ENCODE peak calls at places on chromosomes 13 and 19, in four cellular contexts. K is A549, Y is thyroid gland, J is tibial nerve. M is an unnamed sample.

GRCh38 chr19:37999309-38000213 is 92.6 kb downstream of the SIPA1L3 start:
- DNase-seq in K (peak), Y (peak), J (peak), M (no peak)

GRCh38 chr13:97234742-97235141 is 12.6 kb downstream of the MBNL2 start:
- DNase-seq in K (no peak), Y (no peak), J (no peak), M (no peak)

GRCh38 chr19:19362075-19362474 is 41.4 kb downstream of the MAU2 start:
- DNase-seq in K (no peak), Y (no peak), J (no peak), M (no peak)

GRCh38 chr13:48838193-48839000 is 137.3 kb upstream of the FNDC3A start:
- DNase-seq in K (no peak), Y (no peak), J (no peak), M (no peak)

GRCh38 chr19:2812414-2813234 is 7.0 kb upstream of the ZNF554 start:
- DNase-seq in K (no peak), Y (no peak), J (no peak), M (no peak)

GRCh38 chr13:34671136-34671535 is 270.9 kb upstream of the NBEA start:
- DNase-seq in K (no peak), Y (peak), J (peak), M (no peak)

GRCh38 chr19:2062770-2063169 is 11.7 kb upstream of the MKNK2 start:
- DNase-seq in K (no peak), Y (no peak), J (no peak), M (no peak)

GRCh38 chr13:24842533-24843278 is 78.7 kb downstream of the RNF17 start:
- DNase-seq in K (no peak), Y (no peak), J (no peak), M (no peak)

GRCh38 chr13:53201454-53202225 is 173.0 kb downstream of the OLFM4 start:
- DNase-seq in K (no peak), Y (peak), J (no peak), M (peak)

GRCh38 chr19:19386373-19386869 is 19.1 kb upstream of the GATAD2A start:
- DNase-seq in K (no peak), Y (no peak), J (no peak), M (no peak)

GRCh38 chr19:14470031-14470876 is 4.9 kb downstream of the PTGER1 start:
- DNase-seq in K (no peak), Y (no peak), J (no peak), M (no peak)

GRCh38 chr19:51158474-51159129 is 16.5 kb downstream of the SIGLEC7 start:
- DNase-seq in K (peak), Y (peak), J (peak), M (peak)

GRCh38 chr19:46371371-46371901 is 24.5 kb downstream of the PPP5C start:
- DNase-seq in K (no peak), Y (no peak), J (no peak), M (no peak)

GRCh38 chr13:72523049-72523448 is 204.4 kb downstream of the MZT1 start:
- DNase-seq in K (no peak), Y (no peak), J (no peak), M (no peak)

GRCh38 chr13:45207319-45207718 is 6.5 kb upstream of the KCTD4 start:
- DNase-seq in K (no peak), Y (no peak), J (no peak), M (no peak)

GRCh38 chr13:29483211-29483610 is 112.3 kb downstream of the SLC7A1 start:
- DNase-seq in K (no peak), Y (peak), J (no peak), M (no peak)

GRCh38 chr19:44925114-44925891 is 10.9 kb downstream of the APOC1 start:
- DNase-seq in K (no peak), Y (peak), J (peak), M (peak)

GRCh38 chr13:111406636-111407035 is 86.2 kb downstream of the TEX29 start:
- DNase-seq in K (no peak), Y (no peak), J (no peak), M (no peak)

GRCh38 chr19:13051581-13052165 is 51.0 kb downstream of the LYL1 start:
- DNase-seq in K (no peak), Y (peak), J (peak), M (peak)

GRCh38 chr19:44050740-44051653 is 839 bp upstream of the ZNF223 start:
- DNase-seq in K (no peak), Y (peak), J (no peak), M (peak)

GRCh38 chr13:31982540-31982939 is 49.0 kb upstream of the FRY start:
- DNase-seq in K (peak), Y (peak), J (peak), M (peak)

GRCh38 chr19:11155373-11156120 is at the start of gene SPC24:
- DNase-seq in K (peak), Y (peak), J (peak), M (peak)

GRCh38 chr19:47417107-47417745 is 2.1 kb downstream of the MEIS3 start:
- DNase-seq in K (no peak), Y (no peak), J (no peak), M (no peak)
- H3K4me3 ChIP-seq in K (no peak), Y (no peak), J (no peak), M (no peak)

GRCh38 chr19:6736917-6737283 is 480 bp downstream of the GPR108 start:
- DNase-seq in K (no peak), Y (no peak), J (no peak), M (no peak)

GRCh38 chr19:6738726-6739389 is 622 bp upstream of the TRIP10 start:
- DNase-seq in K (no peak), Y (peak), J (no peak), M (peak)

GRCh38 chr19:6736169-6736916 is 1.0 kb downstream of the GPR108 start:
- DNase-seq in K (peak), Y (peak), J (peak), M (peak)

GRCh38 chr19:6737873-6738725 is 719 bp upstream of the GPR108 start:
- DNase-seq in K (peak), Y (peak), J (peak), M (peak)

DNA sequence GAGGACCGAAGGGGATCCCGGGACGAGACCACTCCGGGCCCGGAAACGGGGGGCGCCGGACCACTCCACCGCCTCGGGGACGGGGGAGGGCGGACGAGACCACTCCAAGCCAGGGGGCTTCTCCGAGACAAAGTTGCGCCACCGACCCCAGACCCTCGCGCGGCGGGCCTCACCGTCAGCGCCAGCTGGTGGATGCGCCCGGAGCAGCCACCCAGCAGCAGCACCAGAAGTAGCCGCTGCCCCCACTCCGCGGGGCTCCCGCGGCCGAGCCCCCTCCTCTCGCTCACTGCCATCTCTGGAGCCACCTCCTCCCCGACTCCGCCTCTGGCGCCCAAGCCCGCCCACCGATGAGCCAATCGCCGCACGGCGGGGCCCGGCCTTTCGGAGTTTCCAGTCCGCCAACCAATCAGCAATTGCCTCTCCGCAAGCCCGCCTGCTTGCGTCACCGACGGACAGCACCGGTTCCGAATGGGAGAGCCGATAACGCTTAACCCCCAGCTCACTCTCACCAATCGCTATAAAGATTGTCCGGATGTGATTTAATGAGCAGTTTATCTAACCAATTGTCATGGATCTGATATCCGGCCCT is at the start of gene GPR108:
- DNase-seq in K (peak), Y (peak), J (peak), M (peak)
- TF ChIP-seq POLR2A in K (no peak), Y (peak), J (peak), M (no peak)

GRCh38 chr13:107649071-107649470 is 566.3 kb downstream of the LIG4 start:
- DNase-seq in K (no peak), Y (no peak), J (no peak), M (no peak)

GRCh38 chr13:107650081-107650701 is 565.1 kb downstream of the LIG4 start:
- DNase-seq in K (no peak), Y (peak), J (peak), M (peak)
- TF ChIP-seq CTCF in K (peak), Y (peak), J (peak), M (peak)

GRCh38 chr13:106795847-106796246 is 227.9 kb upstream of the ARGLU1 start:
- DNase-seq in K (no peak), Y (no peak), J (no peak), M (no peak)
- H3K4me3 ChIP-seq in K (no peak), Y (no peak), J (peak), M (no peak)